ENCODE peak calls at places on chromosomes 16 and 17, in seven cellular contexts. One of them, this sample, is unnamed.

GRCh38 chr17:41894791-41895331 is 23.9 kb downstream of the ACLY start:
- DNase-seq in transverse colon: no peak
- DNase-seq in AG04450: peak
- DNase-seq in AG09309: peak
- DNase-seq in BJ: peak
- DNase-seq in IMR-90: peak
- DNase-seq in astrocyte of the spinal cord: peak
- DNase-seq in this sample: peak

GRCh38 chr17:7101531-7101930 is 13.1 kb downstream of the ASGR2 start:
- DNase-seq in transverse colon: no peak
- DNase-seq in AG04450: no peak
- DNase-seq in AG09309: no peak
- DNase-seq in BJ: no peak
- DNase-seq in IMR-90: no peak
- DNase-seq in astrocyte of the spinal cord: no peak
- DNase-seq in this sample: no peak

GRCh38 chr16:48583075-48584065 is 26.6 kb downstream of the N4BP1 start:
- DNase-seq in transverse colon: no peak
- DNase-seq in AG04450: no peak
- DNase-seq in AG09309: no peak
- DNase-seq in BJ: peak
- DNase-seq in IMR-90: no peak
- DNase-seq in astrocyte of the spinal cord: peak
- DNase-seq in this sample: peak

GRCh38 chr17:67435122-67435521 is 58.0 kb downstream of the PITPNC1 start:
- DNase-seq in transverse colon: peak
- DNase-seq in AG04450: no peak
- DNase-seq in AG09309: no peak
- DNase-seq in BJ: no peak
- DNase-seq in IMR-90: no peak
- DNase-seq in astrocyte of the spinal cord: no peak
- DNase-seq in this sample: peak

GRCh38 chr16:1494711-1495110 is 1.6 kb downstream of the TELO2 start:
- DNase-seq in transverse colon: no peak
- DNase-seq in AG04450: no peak
- DNase-seq in AG09309: no peak
- DNase-seq in BJ: no peak
- DNase-seq in IMR-90: peak
- DNase-seq in astrocyte of the spinal cord: no peak
- DNase-seq in this sample: peak

GRCh38 chr16:81652798-81653505 is 126.1 kb upstream of the PLCG2 start:
- DNase-seq in transverse colon: peak
- DNase-seq in AG04450: no peak
- DNase-seq in AG09309: no peak
- DNase-seq in BJ: no peak
- DNase-seq in IMR-90: no peak
- DNase-seq in astrocyte of the spinal cord: no peak
- DNase-seq in this sample: no peak

GRCh38 chr16:84020353-84020752 is 22.2 kb downstream of the SLC38A8 start:
- DNase-seq in transverse colon: no peak
- DNase-seq in AG04450: no peak
- DNase-seq in AG09309: no peak
- DNase-seq in BJ: no peak
- DNase-seq in IMR-90: no peak
- DNase-seq in astrocyte of the spinal cord: no peak
- DNase-seq in this sample: no peak

GRCh38 chr16:21169249-21169981 is 10.9 kb downstream of the LDAF1 start:
- DNase-seq in transverse colon: no peak
- DNase-seq in AG04450: no peak
- DNase-seq in AG09309: no peak
- DNase-seq in BJ: no peak
- DNase-seq in IMR-90: peak
- DNase-seq in astrocyte of the spinal cord: peak
- DNase-seq in this sample: peak

GRCh38 chr16:67547423-67548264 is 14.7 kb upstream of the CTCF start:
- DNase-seq in transverse colon: peak
- DNase-seq in AG04450: no peak
- DNase-seq in AG09309: no peak
- DNase-seq in BJ: no peak
- DNase-seq in IMR-90: no peak
- DNase-seq in astrocyte of the spinal cord: no peak
- DNase-seq in this sample: no peak

DNA sequence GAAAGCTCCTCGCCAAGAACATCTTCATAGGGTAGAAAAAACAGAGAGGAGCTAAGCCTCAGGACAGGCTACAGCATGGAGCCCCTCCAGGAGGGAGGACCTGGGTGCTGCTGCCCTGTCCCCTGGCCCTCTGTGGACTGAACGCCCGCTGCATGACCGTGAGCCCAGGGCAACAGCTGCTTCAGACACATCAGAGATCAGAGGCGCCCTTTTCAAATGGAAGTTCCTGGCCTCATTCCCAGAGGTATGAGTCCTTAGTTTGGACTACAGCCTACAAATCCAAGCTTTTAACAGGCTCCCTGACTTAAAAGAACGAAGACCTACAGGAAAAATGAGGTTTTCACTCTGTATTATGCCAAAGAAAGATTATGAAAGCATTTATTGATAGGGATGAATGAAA is 48.5 kb downstream of the ZNF18 start:
- DNase-seq in transverse colon: no peak
- DNase-seq in AG04450: peak
- DNase-seq in AG09309: peak
- DNase-seq in BJ: peak
- DNase-seq in IMR-90: peak
- DNase-seq in astrocyte of the spinal cord: peak
- DNase-seq in this sample: peak
- H3K4me3 ChIP-seq in transverse colon: no peak
- H3K4me3 ChIP-seq in AG04450: peak
- H3K4me3 ChIP-seq in AG09309: peak
- H3K4me3 ChIP-seq in BJ: no peak
- H3K4me3 ChIP-seq in IMR-90: peak
- H3K4me3 ChIP-seq in astrocyte of the spinal cord: no peak
- H3K4me3 ChIP-seq in this sample: peak

DNA sequence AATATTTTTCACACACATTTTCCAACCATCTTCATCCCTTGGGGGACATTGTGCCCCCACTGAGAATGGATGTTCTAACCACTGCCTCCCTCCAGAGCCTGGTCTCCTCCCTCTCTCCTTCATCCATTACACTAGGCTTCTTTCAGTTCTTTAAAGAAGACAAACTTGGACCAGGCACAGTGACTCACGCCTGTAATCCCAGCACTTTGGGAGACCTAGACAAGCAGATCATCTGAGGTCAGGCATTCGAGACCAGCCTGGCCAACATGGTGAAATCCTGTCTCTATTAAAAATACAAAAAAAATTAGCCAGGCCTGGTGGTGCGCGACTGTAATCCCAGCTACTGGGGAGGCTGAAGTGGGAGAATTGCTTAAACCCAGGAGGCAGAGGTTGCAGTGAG is 6.5 kb downstream of the ALOX15 start:
- DNase-seq in transverse colon: no peak
- DNase-seq in AG04450: no peak
- DNase-seq in AG09309: no peak
- DNase-seq in BJ: no peak
- DNase-seq in IMR-90: no peak
- DNase-seq in astrocyte of the spinal cord: no peak
- DNase-seq in this sample: peak
- TF ChIP-seq CTCF in transverse colon: no peak
- TF ChIP-seq CTCF in AG04450: no peak
- TF ChIP-seq CTCF in AG09309: no peak
- TF ChIP-seq CTCF in BJ: no peak
- TF ChIP-seq CTCF in IMR-90: no peak
- TF ChIP-seq CTCF in astrocyte of the spinal cord: no peak
- TF ChIP-seq CTCF in this sample: no peak

GRCh38 chr17:78979780-78980623 is at the start of gene LGALS3BP:
- DNase-seq in transverse colon: peak
- DNase-seq in AG04450: peak
- DNase-seq in AG09309: no peak
- DNase-seq in BJ: no peak
- DNase-seq in IMR-90: peak
- DNase-seq in astrocyte of the spinal cord: peak
- DNase-seq in this sample: peak

GRCh38 chr17:78980624-78980972 is 875 bp upstream of the LGALS3BP start:
- DNase-seq in transverse colon: no peak
- DNase-seq in AG04450: no peak
- DNase-seq in AG09309: no peak
- DNase-seq in BJ: no peak
- DNase-seq in IMR-90: no peak
- DNase-seq in astrocyte of the spinal cord: no peak
- DNase-seq in this sample: no peak

GRCh38 chr17:78977681-78977943 is 2.1 kb downstream of the LGALS3BP start:
- DNase-seq in transverse colon: no peak
- DNase-seq in AG04450: no peak
- DNase-seq in AG09309: no peak
- DNase-seq in BJ: no peak
- DNase-seq in IMR-90: no peak
- DNase-seq in astrocyte of the spinal cord: no peak
- DNase-seq in this sample: no peak

GRCh38 chr17:78976907-78977680 is 2.6 kb downstream of the LGALS3BP start:
- DNase-seq in transverse colon: no peak
- DNase-seq in AG04450: no peak
- DNase-seq in AG09309: no peak
- DNase-seq in BJ: no peak
- DNase-seq in IMR-90: no peak
- DNase-seq in astrocyte of the spinal cord: no peak
- DNase-seq in this sample: no peak

GRCh38 chr17:78977992-78978973 is 1.4 kb downstream of the LGALS3BP start:
- DNase-seq in transverse colon: no peak
- DNase-seq in AG04450: no peak
- DNase-seq in AG09309: no peak
- DNase-seq in BJ: no peak
- DNase-seq in IMR-90: no peak
- DNase-seq in astrocyte of the spinal cord: no peak
- DNase-seq in this sample: no peak
- H3K4me3 ChIP-seq in transverse colon: peak
- H3K4me3 ChIP-seq in AG04450: peak
- H3K4me3 ChIP-seq in AG09309: no peak
- H3K4me3 ChIP-seq in BJ: no peak
- H3K4me3 ChIP-seq in IMR-90: no peak
- H3K4me3 ChIP-seq in astrocyte of the spinal cord: no peak
- H3K4me3 ChIP-seq in this sample: peak

GRCh38 chr17:78444392-78444791 is 65.9 kb downstream of the PGS1 start:
- DNase-seq in transverse colon: no peak
- DNase-seq in AG04450: no peak
- DNase-seq in AG09309: no peak
- DNase-seq in BJ: no peak
- DNase-seq in IMR-90: no peak
- DNase-seq in astrocyte of the spinal cord: no peak
- DNase-seq in this sample: no peak

GRCh38 chr17:78446833-78447232 is 68.4 kb downstream of the PGS1 start:
- DNase-seq in transverse colon: no peak
- DNase-seq in AG04450: no peak
- DNase-seq in AG09309: no peak
- DNase-seq in BJ: no peak
- DNase-seq in IMR-90: no peak
- DNase-seq in astrocyte of the spinal cord: no peak
- DNase-seq in this sample: no peak

GRCh38 chr17:78450696-78451344 is 72.4 kb downstream of the PGS1 start:
- DNase-seq in transverse colon: no peak
- DNase-seq in AG04450: no peak
- DNase-seq in AG09309: no peak
- DNase-seq in BJ: no peak
- DNase-seq in IMR-90: no peak
- DNase-seq in astrocyte of the spinal cord: no peak
- DNase-seq in this sample: no peak

GRCh38 chr17:78449983-78450382 is 71.5 kb downstream of the PGS1 start:
- DNase-seq in transverse colon: no peak
- DNase-seq in AG04450: no peak
- DNase-seq in AG09309: no peak
- DNase-seq in BJ: no peak
- DNase-seq in IMR-90: no peak
- DNase-seq in astrocyte of the spinal cord: no peak
- DNase-seq in this sample: no peak

DNA sequence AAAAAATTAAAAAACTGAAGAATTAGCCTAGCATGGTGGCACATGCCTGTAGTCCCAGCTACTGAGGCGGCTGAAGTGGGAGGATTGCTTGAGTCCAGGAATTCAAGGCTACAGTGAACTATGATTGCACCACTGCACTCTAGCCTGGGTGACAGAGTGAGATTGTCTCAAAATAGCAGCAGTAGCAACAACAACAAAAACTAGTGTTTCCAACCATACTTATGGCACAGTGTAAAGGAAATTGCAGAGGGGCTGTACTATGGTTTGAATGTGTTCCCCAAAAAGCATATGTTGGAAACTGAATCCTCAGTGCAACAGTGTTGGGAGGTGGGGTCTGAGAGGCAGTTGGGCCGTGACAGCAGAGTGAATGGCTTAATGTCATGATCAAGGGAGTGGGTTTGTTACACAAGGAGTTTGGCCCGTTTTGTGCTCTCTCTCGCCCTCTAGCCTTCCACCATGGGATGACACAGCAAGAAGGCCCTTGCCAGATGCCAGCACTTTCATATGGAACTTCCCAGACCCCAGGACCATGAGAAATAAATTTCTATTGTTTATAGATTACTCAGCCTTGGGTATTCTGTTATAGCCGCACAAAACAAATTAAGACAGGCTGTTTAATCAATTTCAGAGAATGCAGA is 70.0 kb downstream of the PGS1 start:
- DNase-seq in transverse colon: no peak
- DNase-seq in AG04450: no peak
- DNase-seq in AG09309: no peak
- DNase-seq in BJ: no peak
- DNase-seq in IMR-90: no peak
- DNase-seq in astrocyte of the spinal cord: no peak
- DNase-seq in this sample: no peak
- TF ChIP-seq CTCF in transverse colon: no peak
- TF ChIP-seq CTCF in AG04450: peak
- TF ChIP-seq CTCF in AG09309: no peak
- TF ChIP-seq CTCF in BJ: peak
- TF ChIP-seq CTCF in IMR-90: no peak
- TF ChIP-seq CTCF in astrocyte of the spinal cord: peak
- TF ChIP-seq CTCF in this sample: peak

This sample was measured in fibroblast of mammary gland.